ENCODE peak calls at places on chromosomes 3 and 15, in six cellular contexts. I, X, M, B, V and G are unnamed samples.

GRCh38 chr3:168088106-168088722 is 7.5 kb downstream of the GOLIM4 start:
- DNase-seq in X (peak), M (no peak), V (peak), I (no peak), B (peak), G (peak)

GRCh38 chr3:50137567-50137966 is 17.6 kb upstream of the SEMA3F start:
- DNase-seq in B (no peak), I (no peak), M (no peak), X (no peak), V (no peak), G (no peak)

GRCh38 chr15:67510597-67511225 is 10.2 kb upstream of the C15orf61 start:
- DNase-seq in I (peak), B (no peak), M (no peak), V (peak), X (peak), G (peak)

GRCh38 chr3:127482216-127483004 is 108.1 kb downstream of the TPRA1 start:
- DNase-seq in V (peak), I (no peak), M (peak), B (no peak), X (no peak), G (no peak)

GRCh38 chr3:66499881-66500574 is 794 bp downstream of the LRIG1 start:
- DNase-seq in V (peak), I (peak), X (no peak), M (peak), B (peak), G (peak)

GRCh38 chr3:124851905-124852304 is 35.3 kb downstream of the ITGB5 start:
- DNase-seq in I (no peak), B (no peak), X (no peak), M (no peak), V (no peak), G (no peak)

GRCh38 chr3:124248471-124249028 is 256.6 kb upstream of the ROPN1 start:
- DNase-seq in V (peak), B (no peak), X (peak), I (peak), M (no peak), G (peak)

GRCh38 chr3:78988324-78988723 is 779.5 kb downstream of the ROBO1 start:
- DNase-seq in V (peak), B (no peak), X (no peak), I (no peak), M (no peak), G (peak)

GRCh38 chr3:137866001-137866400 is 101.9 kb downstream of the SOX14 start:
- DNase-seq in X (no peak), B (no peak), V (no peak), I (no peak), M (no peak), G (no peak)

GRCh38 chr15:84715442-84716035 is 400 bp downstream of the SEC11A start:
- DNase-seq in M (no peak), B (peak), I (peak), X (peak), V (peak), G (peak)

GRCh38 chr15:65529754-65530317 is 427 bp upstream of the HACD3 start:
- DNase-seq in B (no peak), X (no peak), M (no peak), I (no peak), V (no peak), G (no peak)

GRCh38 chr3:133491481-133492059 is 81.9 kb upstream of the CDV3 start:
- DNase-seq in B (no peak), M (no peak), X (no peak), V (no peak), I (no peak), G (no peak)

GRCh38 chr15:63481105-63481810 is 23.1 kb upstream of the USP3 start:
- DNase-seq in B (no peak), I (peak), X (no peak), V (peak), M (no peak), G (no peak)

GRCh38 chr3:170356596-170357175 is 829 bp upstream of the SKIL start:
- DNase-seq in I (peak), B (peak), X (peak), M (no peak), V (peak), G (peak)

GRCh38 chr15:56837281-56837680 is 81.2 kb upstream of the TCF12 start:
- DNase-seq in I (peak), B (no peak), X (no peak), V (peak), M (no peak), G (peak)

GRCh38 chr3:107938128-107938527 is 152.7 kb downstream of the CD47 start:
- DNase-seq in I (peak), B (peak), M (no peak), X (peak), V (peak), G (peak)

GRCh38 chr15:68334661-68335124 is 57.1 kb downstream of the FEM1B start:
- DNase-seq in X (peak), M (no peak), V (peak), I (peak), B (no peak), G (peak)